ENCODE peak calls at places on chromosomes 2 and 18, in nine cellular contexts. One of them, this sample, is unnamed. For H3K4me1, the result is how much of the 10 kb centered on the place peaks cover.

GRCh38 chr2:73830871-73831401 is 2.2 kb downstream of the STAMBP start:
- DNase-seq in OCI-LY7: no peak
- DNase-seq in IMR-90: peak
- DNase-seq in cardiac muscle cell: peak
- DNase-seq in colonic mucosa: no peak
- DNase-seq in GM23338: no peak
- DNase-seq in BE2C: no peak
- DNase-seq in body of pancreas: no peak
- DNase-seq in heart left ventricle: no peak
- DNase-seq in this sample: peak

GRCh38 chr2:138423198-138423597 is 78.4 kb upstream of the SPOPL start:
- DNase-seq in colonic mucosa: no peak
- DNase-seq in BE2C: no peak
- DNase-seq in cardiac muscle cell: no peak
- DNase-seq in GM23338: no peak
- DNase-seq in heart left ventricle: no peak
- DNase-seq in OCI-LY7: no peak
- DNase-seq in IMR-90: no peak
- DNase-seq in body of pancreas: no peak
- DNase-seq in this sample: no peak

GRCh38 chr2:88666576-88666975 is 24.9 kb upstream of the RPIA start:
- DNase-seq in cardiac muscle cell: no peak
- DNase-seq in IMR-90: no peak
- DNase-seq in body of pancreas: peak
- DNase-seq in heart left ventricle: no peak
- DNase-seq in OCI-LY7: no peak
- DNase-seq in GM23338: no peak
- DNase-seq in colonic mucosa: no peak
- DNase-seq in BE2C: no peak
- DNase-seq in this sample: no peak

GRCh38 chr2:80126596-80127189 is 177.9 kb downstream of the LRRTM1 start:
- DNase-seq in OCI-LY7: no peak
- DNase-seq in body of pancreas: no peak
- DNase-seq in GM23338: no peak
- DNase-seq in cardiac muscle cell: peak
- DNase-seq in BE2C: no peak
- DNase-seq in heart left ventricle: no peak
- DNase-seq in IMR-90: peak
- DNase-seq in colonic mucosa: no peak
- DNase-seq in this sample: peak

GRCh38 chr2:138071720-138072719 is 107.7 kb downstream of the HNMT start:
- DNase-seq in colonic mucosa: no peak
- DNase-seq in GM23338: no peak
- DNase-seq in body of pancreas: no peak
- DNase-seq in OCI-LY7: no peak
- DNase-seq in IMR-90: peak
- DNase-seq in cardiac muscle cell: peak
- DNase-seq in heart left ventricle: no peak
- DNase-seq in BE2C: no peak
- DNase-seq in this sample: peak

GRCh38 chr2:231235217-231235616 is 36.8 kb downstream of the ARMC9 start:
- DNase-seq in body of pancreas: no peak
- DNase-seq in BE2C: no peak
- DNase-seq in GM23338: no peak
- DNase-seq in colonic mucosa: no peak
- DNase-seq in cardiac muscle cell: no peak
- DNase-seq in heart left ventricle: no peak
- DNase-seq in IMR-90: no peak
- DNase-seq in OCI-LY7: no peak
- DNase-seq in this sample: no peak

GRCh38 chr2:233435436-233436190 is 81.3 kb downstream of the DGKD start:
- DNase-seq in BE2C: no peak
- DNase-seq in GM23338: no peak
- DNase-seq in heart left ventricle: peak
- DNase-seq in body of pancreas: no peak
- DNase-seq in cardiac muscle cell: no peak
- DNase-seq in OCI-LY7: no peak
- DNase-seq in IMR-90: no peak
- DNase-seq in colonic mucosa: no peak
- DNase-seq in this sample: no peak

GRCh38 chr2:112629823-112630222 is 15.9 kb upstream of the SLC20A1 start:
- DNase-seq in IMR-90: no peak
- DNase-seq in OCI-LY7: no peak
- DNase-seq in colonic mucosa: no peak
- DNase-seq in BE2C: no peak
- DNase-seq in heart left ventricle: no peak
- DNase-seq in body of pancreas: no peak
- DNase-seq in GM23338: no peak
- DNase-seq in cardiac muscle cell: no peak
- DNase-seq in this sample: no peak

GRCh38 chr2:239291505-239292350 is 109.1 kb downstream of the HDAC4 start:
- DNase-seq in heart left ventricle: no peak
- DNase-seq in GM23338: peak
- DNase-seq in IMR-90: no peak
- DNase-seq in body of pancreas: peak
- DNase-seq in OCI-LY7: peak
- DNase-seq in cardiac muscle cell: no peak
- DNase-seq in BE2C: no peak
- DNase-seq in colonic mucosa: no peak
- DNase-seq in this sample: peak
- H3K4me1 ChIP-seq in heart left ventricle: half or more
- H3K4me1 ChIP-seq in GM23338: half or more
- H3K4me1 ChIP-seq in IMR-90: under half
- H3K4me1 ChIP-seq in body of pancreas: under half
- H3K4me1 ChIP-seq in OCI-LY7: under half
- H3K4me1 ChIP-seq in cardiac muscle cell: under half
- H3K4me1 ChIP-seq in BE2C: under half
- H3K4me1 ChIP-seq in colonic mucosa: under half
- H3K4me1 ChIP-seq in this sample: under half

GRCh38 chr2:176092270-176093144 is at the start of gene HOXD13:
- DNase-seq in IMR-90: no peak
- DNase-seq in BE2C: peak
- DNase-seq in GM23338: peak
- DNase-seq in body of pancreas: no peak
- DNase-seq in colonic mucosa: no peak
- DNase-seq in OCI-LY7: no peak
- DNase-seq in cardiac muscle cell: no peak
- DNase-seq in heart left ventricle: peak
- DNase-seq in this sample: no peak

GRCh38 chr2:176093889-176094232 is 1.3 kb downstream of the HOXD13 start:
- DNase-seq in cardiac muscle cell: no peak
- DNase-seq in GM23338: no peak
- DNase-seq in OCI-LY7: no peak
- DNase-seq in colonic mucosa: no peak
- DNase-seq in BE2C: no peak
- DNase-seq in heart left ventricle: no peak
- DNase-seq in body of pancreas: no peak
- DNase-seq in IMR-90: no peak
- DNase-seq in this sample: no peak

GRCh38 chr2:176091329-176092258 is 927 bp upstream of the HOXD13 start:
- DNase-seq in GM23338: peak
- DNase-seq in heart left ventricle: peak
- DNase-seq in colonic mucosa: no peak
- DNase-seq in cardiac muscle cell: no peak
- DNase-seq in OCI-LY7: no peak
- DNase-seq in BE2C: no peak
- DNase-seq in body of pancreas: no peak
- DNase-seq in IMR-90: no peak
- DNase-seq in this sample: no peak

GRCh38 chr2:176094307-176094706 is 1.8 kb downstream of the HOXD13 start:
- DNase-seq in OCI-LY7: no peak
- DNase-seq in GM23338: no peak
- DNase-seq in colonic mucosa: no peak
- DNase-seq in IMR-90: no peak
- DNase-seq in BE2C: no peak
- DNase-seq in cardiac muscle cell: no peak
- DNase-seq in body of pancreas: no peak
- DNase-seq in heart left ventricle: no peak
- DNase-seq in this sample: no peak

DNA sequence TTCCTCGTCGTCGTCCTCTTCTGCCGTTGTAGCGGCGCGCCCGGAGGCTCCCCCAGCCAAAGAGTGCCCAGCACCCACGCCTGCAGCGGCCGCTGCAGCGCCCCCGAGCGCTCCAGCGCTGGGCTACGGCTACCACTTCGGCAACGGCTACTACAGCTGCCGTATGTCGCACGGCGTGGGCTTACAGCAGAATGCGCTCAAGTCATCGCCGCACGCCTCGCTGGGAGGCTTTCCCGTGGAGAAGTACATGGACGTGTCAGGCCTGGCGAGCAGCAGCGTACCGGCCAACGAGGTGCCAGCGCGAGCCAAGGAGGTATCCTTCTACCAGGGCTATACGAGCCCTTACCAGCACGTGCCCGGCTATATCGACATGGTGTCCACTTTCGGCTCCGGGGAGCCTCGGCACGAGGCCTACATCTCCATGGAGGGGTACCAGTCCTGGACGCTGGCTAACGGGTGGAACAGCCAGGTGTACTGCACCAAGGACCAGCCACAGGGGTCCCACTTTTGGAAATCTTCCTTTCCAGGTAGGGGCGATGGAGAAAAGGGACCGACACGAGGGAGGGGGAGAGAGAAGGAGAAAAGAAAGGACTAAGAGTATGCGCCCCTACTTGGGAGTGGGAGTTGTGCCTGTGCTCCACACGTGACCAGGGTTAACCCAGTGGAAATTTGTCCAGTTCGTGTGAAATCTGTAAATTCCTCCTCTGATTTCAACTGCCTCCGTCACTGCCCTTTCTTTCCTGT is 796 bp downstream of the HOXD13 start:
- DNase-seq in heart left ventricle: no peak
- DNase-seq in OCI-LY7: no peak
- DNase-seq in BE2C: no peak
- DNase-seq in body of pancreas: no peak
- DNase-seq in colonic mucosa: no peak
- DNase-seq in cardiac muscle cell: no peak
- DNase-seq in IMR-90: no peak
- DNase-seq in GM23338: no peak
- DNase-seq in this sample: no peak
- H3K4me3 ChIP-seq in heart left ventricle: peak
- H3K4me3 ChIP-seq in OCI-LY7: no peak
- H3K4me3 ChIP-seq in BE2C: peak
- H3K4me3 ChIP-seq in body of pancreas: no peak
- H3K4me3 ChIP-seq in colonic mucosa: peak
- H3K4me3 ChIP-seq in cardiac muscle cell: peak
- H3K4me3 ChIP-seq in IMR-90: no peak
- H3K4me3 ChIP-seq in GM23338: peak
- H3K4me3 ChIP-seq in this sample: peak

GRCh38 chr2:60528366-60528765 is 25.1 kb downstream of the BCL11A start:
- DNase-seq in colonic mucosa: no peak
- DNase-seq in heart left ventricle: no peak
- DNase-seq in body of pancreas: no peak
- DNase-seq in OCI-LY7: no peak
- DNase-seq in IMR-90: no peak
- DNase-seq in cardiac muscle cell: no peak
- DNase-seq in GM23338: no peak
- DNase-seq in BE2C: no peak
- DNase-seq in this sample: no peak

GRCh38 chr2:60525859-60526258 is 27.6 kb downstream of the BCL11A start:
- DNase-seq in cardiac muscle cell: no peak
- DNase-seq in OCI-LY7: no peak
- DNase-seq in IMR-90: no peak
- DNase-seq in body of pancreas: no peak
- DNase-seq in GM23338: no peak
- DNase-seq in heart left ventricle: no peak
- DNase-seq in colonic mucosa: no peak
- DNase-seq in BE2C: no peak
- DNase-seq in this sample: no peak

GRCh38 chr2:60527762-60528161 is 25.7 kb downstream of the BCL11A start:
- DNase-seq in GM23338: no peak
- DNase-seq in colonic mucosa: no peak
- DNase-seq in OCI-LY7: no peak
- DNase-seq in body of pancreas: no peak
- DNase-seq in heart left ventricle: no peak
- DNase-seq in cardiac muscle cell: no peak
- DNase-seq in BE2C: no peak
- DNase-seq in IMR-90: no peak
- DNase-seq in this sample: no peak

GRCh38 chr2:60529111-60529510 is 24.3 kb downstream of the BCL11A start:
- DNase-seq in heart left ventricle: no peak
- DNase-seq in body of pancreas: no peak
- DNase-seq in IMR-90: no peak
- DNase-seq in colonic mucosa: no peak
- DNase-seq in OCI-LY7: no peak
- DNase-seq in GM23338: no peak
- DNase-seq in BE2C: no peak
- DNase-seq in cardiac muscle cell: no peak
- DNase-seq in this sample: no peak

DNA sequence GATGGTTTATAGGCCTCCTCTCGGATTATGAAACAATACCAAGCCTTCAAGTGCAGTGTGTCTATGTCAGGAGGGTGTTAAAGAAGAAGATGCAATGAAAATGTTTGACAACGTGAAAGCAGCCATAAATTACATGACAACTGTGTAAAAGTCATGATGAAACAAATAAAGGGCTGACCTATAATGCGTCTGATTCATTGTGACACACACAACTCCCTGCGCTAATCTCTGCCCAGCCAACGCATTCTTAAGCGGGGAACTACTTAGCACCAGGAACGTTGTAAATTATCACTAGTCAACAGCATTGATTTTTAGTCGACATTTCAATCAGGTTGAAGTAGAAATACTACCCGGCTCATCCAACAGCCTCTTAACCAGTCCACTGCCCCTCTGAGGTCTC is 26.8 kb downstream of the BCL11A start:
- DNase-seq in IMR-90: no peak
- DNase-seq in GM23338: no peak
- DNase-seq in BE2C: no peak
- DNase-seq in body of pancreas: no peak
- DNase-seq in heart left ventricle: no peak
- DNase-seq in colonic mucosa: no peak
- DNase-seq in cardiac muscle cell: no peak
- DNase-seq in OCI-LY7: no peak
- DNase-seq in this sample: no peak
- H3K4me1 ChIP-seq in IMR-90: under half
- H3K4me1 ChIP-seq in GM23338: half or more
- H3K4me1 ChIP-seq in BE2C: under half
- H3K4me1 ChIP-seq in body of pancreas: under half
- H3K4me1 ChIP-seq in heart left ventricle: under half
- H3K4me1 ChIP-seq in colonic mucosa: under half
- H3K4me1 ChIP-seq in cardiac muscle cell: under half
- H3K4me1 ChIP-seq in OCI-LY7: under half
- H3K4me1 ChIP-seq in this sample: under half

GRCh38 chr18:7566244-7566586 is 901 bp upstream of the PTPRM start:
- DNase-seq in cardiac muscle cell: no peak
- DNase-seq in BE2C: no peak
- DNase-seq in colonic mucosa: no peak
- DNase-seq in IMR-90: no peak
- DNase-seq in heart left ventricle: no peak
- DNase-seq in OCI-LY7: no peak
- DNase-seq in body of pancreas: no peak
- DNase-seq in GM23338: no peak
- DNase-seq in this sample: peak

GRCh38 chr18:7565677-7566076 is 1.4 kb upstream of the PTPRM start:
- DNase-seq in heart left ventricle: no peak
- DNase-seq in body of pancreas: no peak
- DNase-seq in OCI-LY7: no peak
- DNase-seq in BE2C: no peak
- DNase-seq in GM23338: no peak
- DNase-seq in cardiac muscle cell: no peak
- DNase-seq in IMR-90: no peak
- DNase-seq in colonic mucosa: no peak
- DNase-seq in this sample: peak

GRCh38 chr18:7566587-7567486 is at the start of gene PTPRM:
- DNase-seq in GM23338: peak
- DNase-seq in BE2C: peak
- DNase-seq in heart left ventricle: peak
- DNase-seq in OCI-LY7: no peak
- DNase-seq in colonic mucosa: peak
- DNase-seq in body of pancreas: peak
- DNase-seq in cardiac muscle cell: peak
- DNase-seq in IMR-90: peak
- DNase-seq in this sample: peak

GRCh38 chr18:7567487-7568425 is 640 bp downstream of the PTPRM start:
- DNase-seq in body of pancreas: peak
- DNase-seq in OCI-LY7: no peak
- DNase-seq in IMR-90: peak
- DNase-seq in cardiac muscle cell: peak
- DNase-seq in BE2C: peak
- DNase-seq in GM23338: peak
- DNase-seq in heart left ventricle: peak
- DNase-seq in colonic mucosa: peak
- DNase-seq in this sample: peak

GRCh38 chr18:7568426-7568825 is 1.3 kb downstream of the PTPRM start:
- DNase-seq in GM23338: peak
- DNase-seq in OCI-LY7: no peak
- DNase-seq in colonic mucosa: peak
- DNase-seq in heart left ventricle: peak
- DNase-seq in IMR-90: peak
- DNase-seq in cardiac muscle cell: peak
- DNase-seq in BE2C: no peak
- DNase-seq in body of pancreas: peak
- DNase-seq in this sample: no peak
- H3K4me3 ChIP-seq in GM23338: peak
- H3K4me3 ChIP-seq in OCI-LY7: no peak
- H3K4me3 ChIP-seq in colonic mucosa: peak
- H3K4me3 ChIP-seq in heart left ventricle: peak
- H3K4me3 ChIP-seq in IMR-90: peak
- H3K4me3 ChIP-seq in cardiac muscle cell: peak
- H3K4me3 ChIP-seq in BE2C: no peak
- H3K4me3 ChIP-seq in body of pancreas: peak
- H3K4me3 ChIP-seq in this sample: peak

This sample was measured in osteoblast.